ENCODE peak calls at places on chromosomes 16 and 17, in six cellular contexts. L, C, K, D, H and E are unnamed samples.

GRCh38 chr16:7369181-7369580 is 36.5 kb downstream of the RBFOX1 start:
- DNase-seq in L (no peak), K (no peak), D (no peak), H (no peak), C (no peak), E (no peak)

GRCh38 chr17:39927928-39928867 is 666 bp downstream of the LRRC3C start:
- DNase-seq in C (no peak), L (no peak), K (no peak), H (no peak), D (no peak), E (peak)

GRCh38 chr16:4936181-4936990 is 562 bp downstream of the PPL start:
- DNase-seq in H (peak), L (peak), D (no peak), C (no peak), K (no peak), E (no peak)

GRCh38 chr16:8187782-8188372 is 402.4 kb downstream of the TMEM114 start:
- DNase-seq in H (no peak), C (no peak), L (no peak), D (no peak), K (no peak), E (no peak)

GRCh38 chr16:1224558-1224957 is 510 bp downstream of the TPSG1 start:
- DNase-seq in K (no peak), H (no peak), L (no peak), C (no peak), D (no peak), E (no peak)

GRCh38 chr17:21304091-21304490 is 19.6 kb downstream of the MAP2K3 start:
- DNase-seq in L (no peak), H (no peak), C (no peak), K (no peak), D (no peak), E (no peak)

GRCh38 chr17:45366049-45366448 is 49.2 kb upstream of the MAP3K14 start:
- DNase-seq in K (no peak), D (no peak), C (no peak), L (no peak), H (no peak), E (no peak)

GRCh38 chr16:678858-679807 is 1.1 kb upstream of the STUB1 start:
- DNase-seq in H (peak), D (no peak), L (peak), C (no peak), K (peak), E (peak)

GRCh38 chr16:87465306-87465705 is 27.5 kb downstream of the ZCCHC14 start:
- DNase-seq in D (peak), C (no peak), L (no peak), K (peak), H (peak), E (no peak)

GRCh38 chr17:2466936-2467335 is 44.8 kb downstream of the METTL16 start:
- DNase-seq in H (no peak), C (no peak), K (no peak), L (no peak), D (no peak), E (no peak)

GRCh38 chr16:56985288-56985961 is 3.9 kb upstream of the NLRC5 start:
- DNase-seq in C (no peak), K (no peak), H (peak), D (peak), L (no peak), E (no peak)

GRCh38 chr17:81254955-81255717 is 16.0 kb downstream of the NDUFAF8 start:
- DNase-seq in L (peak), H (no peak), C (no peak), K (peak), D (peak), E (no peak)

GRCh38 chr17:57868775-57869598 is 19.1 kb upstream of the MRPS23 start:
- DNase-seq in D (no peak), K (no peak), H (no peak), L (no peak), C (no peak), E (no peak)

GRCh38 chr17:14547556-14547955 is 246.7 kb downstream of the HS3ST3B1 start:
- DNase-seq in H (no peak), L (no peak), K (no peak), D (no peak), C (no peak), E (no peak)

GRCh38 chr17:34542700-34543336 is 36.6 kb upstream of the TMEM132E start:
- DNase-seq in L (no peak), C (peak), K (peak), D (no peak), H (no peak), E (no peak)

GRCh38 chr16:19419691-19420060 is 2.0 kb downstream of the TMC5 start:
- DNase-seq in L (no peak), H (no peak), K (no peak), C (no peak), D (no peak), E (no peak)

GRCh38 chr17:83085103-83085502 is 5.7 kb downstream of the METRNL start:
- DNase-seq in C (no peak), D (no peak), H (no peak), K (no peak), L (no peak), E (no peak)

GRCh38 chr17:34635876-34636275 is 56.5 kb downstream of the TMEM132E start:
- DNase-seq in H (no peak), C (no peak), K (no peak), D (no peak), L (no peak), E (no peak)

GRCh38 chr17:49195746-49196145 is 14.6 kb downstream of the GNGT2 start:
- DNase-seq in C (no peak), K (no peak), L (no peak), H (no peak), D (no peak), E (no peak)